ENCODE peak calls at places on chromosome 14, in four cellular contexts. C, M, Q and J are unnamed samples.

GRCh38 chr14:102732924-102733323 is 44.3 kb upstream of the TRAF3 start:
- DNase-seq in C (no peak), Q (no peak), M (no peak), J (no peak)

GRCh38 chr14:104603623-104604401 is 760 bp downstream of the TMEM179 start:
- DNase-seq in Q (no peak), M (peak), C (peak), J (no peak)

GRCh38 chr14:64906022-64906421 is 8.2 kb upstream of the CHURC1 start:
- DNase-seq in Q (no peak), C (no peak), M (no peak), J (no peak)

GRCh38 chr14:89911018-89911919 is 43.3 kb downstream of the EFCAB11 start:
- DNase-seq in M (no peak), C (no peak), Q (no peak), J (peak)

GRCh38 chr14:68317239-68317638 is 475.6 kb downstream of the ZFP36L1 start:
- DNase-seq in Q (no peak), C (no peak), M (no peak), J (no peak)

GRCh38 chr14:69547701-69548348 is 26.8 kb downstream of the CCDC177 start:
- DNase-seq in M (peak), Q (peak), C (no peak), J (no peak)

GRCh38 chr14:23299186-23299521 is 3.5 kb downstream of the PPP1R3E start:
- DNase-seq in M (no peak), Q (no peak), C (no peak), J (no peak)

GRCh38 chr14:31835049-31835448 is 242.1 kb upstream of the ARHGAP5 start:
- DNase-seq in Q (no peak), M (no peak), C (no peak), J (peak)

GRCh38 chr14:61927015-61927414 is 164.8 kb downstream of the SNAPC1 start:
- DNase-seq in C (no peak), Q (no peak), M (no peak), J (peak)

GRCh38 chr14:91373591-91374245 is 43.9 kb downstream of the CCDC88C start:
- DNase-seq in Q (peak), C (no peak), M (no peak), J (no peak)

GRCh38 chr14:92962031-92962830 is 39.3 kb downstream of the CHGA start:
- DNase-seq in Q (no peak), M (no peak), C (peak), J (no peak)

GRCh38 chr14:99529899-99530298 is 48.7 kb downstream of the CCNK start:
- DNase-seq in Q (no peak), M (no peak), C (no peak), J (no peak)

GRCh38 chr14:69571449-69571878 is 3.2 kb downstream of the CCDC177 start:
- DNase-seq in Q (no peak), C (no peak), M (no peak), J (no peak)

GRCh38 chr14:88765130-88765529 is 27.6 kb downstream of the EML5 start:
- DNase-seq in M (no peak), Q (no peak), C (no peak), J (no peak)

GRCh38 chr14:22333408-22334274 is 255.4 kb downstream of the DAD1 start:
- DNase-seq in Q (no peak), M (no peak), C (no peak), J (peak)